ENCODE peak calls at places on chromosomes 5 and 9, in four cellular contexts. M, C, T and S are unnamed samples.

GRCh38 chr9:36289836-36290435 is 31.7 kb upstream of the GNE start:
- DNase-seq in T (no peak), M (no peak), C (no peak), S (no peak)

GRCh38 chr5:36079200-36079761 is 12.6 kb upstream of the UGT3A2 start:
- DNase-seq in T (peak), M (peak), C (peak), S (peak)

GRCh38 chr5:43855418-43855817 is 252.4 kb downstream of the NNT start:
- DNase-seq in C (no peak), M (no peak), T (no peak), S (no peak)

GRCh38 chr5:176995896-176996767 is 10.4 kb downstream of the UIMC1 start:
- DNase-seq in C (peak), M (peak), T (no peak), S (no peak)

GRCh38 chr9:100379862-100380261 is 27.1 kb upstream of the TEX10 start:
- DNase-seq in C (peak), M (no peak), T (no peak), S (no peak)

GRCh38 chr9:93902051-93902779 is 52.9 kb downstream of the BARX1 start:
- DNase-seq in T (no peak), M (no peak), C (no peak), S (no peak)

GRCh38 chr9:134629586-134630392 is 11.8 kb upstream of the COL5A1 start:
- DNase-seq in C (no peak), M (no peak), T (no peak), S (no peak)

GRCh38 chr5:102749416-102750021 is 5.6 kb upstream of the PAM start:
- DNase-seq in C (no peak), M (no peak), T (no peak), S (no peak)

GRCh38 chr5:160961030-160961429 is 109.0 kb upstream of the ATP10B start:
- DNase-seq in T (no peak), M (no peak), C (no peak), S (no peak)

GRCh38 chr5:164809831-164810230 is 1304.4 kb downstream of the MAT2B start:
- DNase-seq in C (no peak), T (no peak), M (no peak), S (no peak)

GRCh38 chr5:122492675-122493074 is 180.6 kb downstream of the SNCAIP start:
- DNase-seq in T (no peak), M (no peak), C (peak), S (peak)

DNA sequence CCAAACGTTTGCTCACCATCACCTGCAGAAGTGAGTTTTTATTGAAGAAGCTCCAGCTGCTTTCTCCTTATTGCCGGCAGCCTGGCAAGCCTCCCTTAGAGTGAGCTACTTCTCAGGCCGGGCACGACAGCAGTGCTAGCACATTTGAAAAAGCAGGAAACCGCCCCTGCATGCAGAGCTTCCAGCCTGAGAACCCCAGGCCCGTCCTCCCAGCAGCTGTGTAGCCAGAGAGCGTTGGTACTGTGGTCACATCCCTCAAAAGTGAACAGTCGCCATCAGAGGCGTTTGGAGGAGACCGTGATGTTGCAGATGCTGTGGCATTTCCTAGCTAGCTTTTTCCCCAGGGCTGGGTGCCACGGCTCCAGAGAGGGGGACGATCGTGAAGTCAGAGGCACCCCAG is 23.5 kb downstream of the SLC25A25 start:
- DNase-seq in M (no peak), C (no peak), T (no peak), S (no peak)
- TF ChIP-seq CHD2 in M (no peak), C (no peak), T (no peak), S (no peak)

DNA sequence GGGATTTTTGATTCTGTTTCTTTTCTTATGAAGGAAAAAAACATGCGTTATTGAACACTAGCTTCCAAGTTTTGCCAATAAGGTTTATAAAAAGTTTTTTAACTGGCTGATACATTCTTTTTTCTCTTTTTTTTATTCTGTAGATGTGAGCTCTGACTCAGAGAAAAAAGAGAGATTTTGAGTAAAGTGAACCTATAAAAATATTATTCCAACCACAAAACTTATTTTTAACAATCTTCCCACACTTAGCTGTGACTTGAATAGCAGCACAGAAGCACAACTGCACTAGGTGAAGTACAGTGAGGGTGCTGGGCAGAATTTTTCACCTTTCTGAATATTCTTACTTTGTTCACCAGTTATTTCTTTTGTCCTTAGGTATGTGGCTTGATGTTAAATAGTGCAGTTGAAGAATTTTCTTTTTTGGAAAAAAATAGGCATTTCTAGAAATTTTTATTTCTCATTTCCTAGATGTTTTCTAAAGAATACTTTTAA is 41.6 kb downstream of the CHSY3 start:
- DNase-seq in C (no peak), M (no peak), T (no peak), S (no peak)
- TF ChIP-seq RCOR1 in C (no peak), M (no peak), T (no peak), S (no peak)

GRCh38 chr5:107359916-107360234 is 310.9 kb downstream of the EFNA5 start:
- DNase-seq in T (no peak), C (peak), M (no peak), S (no peak)

GRCh38 chr5:107364443-107365096 is 306.2 kb downstream of the EFNA5 start:
- DNase-seq in T (no peak), M (peak), C (no peak), S (no peak)

GRCh38 chr5:107361945-107362344 is 308.8 kb downstream of the EFNA5 start:
- DNase-seq in M (no peak), C (peak), T (no peak), S (no peak)

DNA sequence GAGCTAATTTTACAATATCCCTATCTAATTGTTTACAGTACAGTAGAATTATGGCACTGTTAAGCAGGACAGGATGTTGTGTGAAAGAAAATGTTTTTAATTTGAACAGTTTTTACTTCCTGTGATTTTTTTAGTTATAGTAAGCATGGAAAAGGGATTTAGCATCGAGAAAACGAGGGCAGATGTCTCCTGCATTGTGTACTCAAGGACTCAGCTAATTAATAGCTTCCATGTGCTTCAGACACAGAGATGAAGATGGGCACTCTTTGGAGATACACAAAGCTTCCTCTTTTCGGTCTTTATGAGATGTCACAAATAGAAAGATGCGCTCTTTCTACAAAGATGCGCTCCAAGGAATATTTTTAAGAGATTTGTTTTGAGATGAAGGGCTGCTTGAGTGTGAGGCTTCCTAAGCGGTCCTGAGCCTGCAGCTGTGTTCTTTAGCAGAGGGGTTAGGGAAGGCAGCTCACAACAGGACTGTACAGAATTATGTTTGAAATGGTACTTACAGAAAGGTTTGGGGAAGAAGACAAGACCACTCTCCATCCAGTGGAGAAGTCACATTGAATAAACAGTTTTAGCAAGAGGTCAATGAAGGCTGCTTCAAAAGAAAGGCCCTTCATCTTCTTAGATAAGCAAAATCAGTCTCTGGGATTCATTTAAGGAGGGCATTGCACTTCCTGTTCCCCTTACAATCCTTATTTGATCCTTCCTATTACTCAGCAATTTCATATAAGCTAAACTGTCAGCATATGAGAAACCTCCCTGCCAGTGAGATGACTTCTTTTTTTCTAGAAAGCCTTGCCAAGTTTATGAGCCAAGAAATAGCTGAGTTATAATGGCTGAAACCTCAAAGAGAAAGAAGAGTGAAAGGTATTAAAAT is 311.5 kb downstream of the EFNA5 start:
- DNase-seq in M (no peak), T (no peak), C (peak), S (no peak)
- TF ChIP-seq CHD2 in M (no peak), T (no peak), C (no peak), S (no peak)

DNA sequence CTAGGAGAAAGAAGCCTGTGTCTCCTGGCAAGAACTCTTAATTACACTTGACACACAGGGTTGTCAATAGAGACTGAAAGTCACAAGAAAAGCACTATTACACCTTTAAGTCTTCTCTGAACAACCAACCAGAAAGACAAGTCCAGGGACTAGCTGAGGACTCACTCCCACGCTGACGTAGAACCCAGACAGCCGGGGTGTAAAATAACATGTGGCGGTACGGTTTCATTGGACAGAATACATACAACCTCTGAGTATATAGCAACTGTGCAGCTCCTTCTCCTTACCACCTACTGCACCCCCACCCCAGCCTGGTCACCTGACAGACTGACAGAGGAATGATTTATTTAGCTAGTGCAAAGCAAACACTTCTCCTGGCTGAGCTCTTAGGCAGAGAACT is 103.4 kb upstream of the RASEF start:
- DNase-seq in T (no peak), M (no peak), C (no peak), S (no peak)
- TF ChIP-seq RCOR1 in T (no peak), M (no peak), C (no peak), S (no peak)

DNA sequence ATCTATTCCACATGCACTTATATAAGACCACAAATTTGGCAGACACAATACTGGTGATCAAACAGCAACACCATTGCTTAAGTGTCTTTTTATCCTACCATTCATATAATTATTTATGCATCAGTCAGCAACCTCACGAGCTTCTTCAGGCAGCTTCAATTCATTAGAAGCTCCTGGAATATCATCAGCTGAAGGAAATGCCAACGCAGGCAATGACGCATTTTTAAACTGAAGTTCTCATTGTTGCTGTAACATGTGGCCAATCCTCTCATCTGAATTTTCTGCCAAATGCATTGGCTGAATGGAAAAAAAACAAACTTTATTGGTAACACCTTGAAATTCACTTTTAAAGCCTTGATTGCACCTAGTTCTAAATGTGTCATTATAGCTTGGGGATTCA is 376.4 kb upstream of the RGMB start:
- DNase-seq in M (no peak), C (no peak), T (no peak), S (no peak)
- TF ChIP-seq CHD2 in M (no peak), C (no peak), T (no peak), S (no peak)

GRCh38 chr5:149618581-149619248 is 37.4 kb downstream of the ARHGEF37 start:
- DNase-seq in C (peak), M (peak), T (peak), S (peak)
- TF ChIP-seq RCOR1 in C (no peak), M (no peak), T (no peak), S (no peak)

GRCh38 chr5:96873469-96873868 is 2.8 kb upstream of the ERAP2 start:
- DNase-seq in M (no peak), C (no peak), T (no peak), S (no peak)

GRCh38 chr5:96880402-96881164 is 4.3 kb downstream of the ERAP2 start:
- DNase-seq in T (no peak), M (no peak), C (peak), S (no peak)

GRCh38 chr5:96875805-96876291 is 452 bp upstream of the ERAP2 start:
- DNase-seq in C (no peak), T (no peak), M (no peak), S (no peak)

GRCh38 chr5:96871686-96872085 is 4.6 kb upstream of the ERAP2 start:
- DNase-seq in T (no peak), M (no peak), C (no peak), S (no peak)

DNA sequence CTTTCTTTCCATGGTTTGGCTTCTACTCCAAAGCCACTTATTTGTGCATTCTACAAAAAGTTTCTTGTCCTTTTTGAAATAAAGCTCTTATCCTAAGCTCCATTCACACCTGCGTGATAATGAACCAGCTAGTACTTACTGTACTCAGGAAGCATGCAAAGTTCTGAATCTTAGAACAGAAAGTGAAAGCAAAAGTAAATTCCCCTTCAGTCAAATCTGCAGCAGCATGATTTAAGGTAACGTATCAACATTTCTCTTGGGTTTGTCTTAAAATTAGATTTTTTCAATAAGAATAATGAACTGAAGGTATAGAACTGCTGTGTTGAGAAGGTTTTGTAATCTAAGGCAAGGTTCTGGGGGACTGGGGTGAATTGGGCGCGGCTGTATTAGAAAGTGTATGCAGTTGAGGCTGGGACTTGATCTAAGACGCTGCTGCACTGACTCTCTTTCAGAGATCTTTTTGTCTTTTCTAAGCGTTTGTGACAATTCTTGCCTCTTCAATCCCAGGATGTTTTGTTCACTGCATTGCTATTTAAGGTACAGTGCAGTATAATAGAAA is at the start of gene ERAP2:
- DNase-seq in T (peak), C (peak), M (no peak), S (no peak)
- TF ChIP-seq CHD2 in T (no peak), C (no peak), M (no peak), S (no peak)

GRCh38 chr5:138257583-138257982 is 16.8 kb downstream of the GFRA3 start:
- DNase-seq in C (no peak), T (no peak), M (no peak), S (no peak)
- TF ChIP-seq RCOR1 in C (no peak), T (no peak), M (no peak), S (no peak)

GRCh38 chr5:10934789-10935355 is 173.8 kb upstream of the DAP start:
- DNase-seq in C (no peak), M (no peak), T (no peak), S (no peak)

GRCh38 chr5:10933141-10933540 is 172.1 kb upstream of the DAP start:
- DNase-seq in T (no peak), C (no peak), M (no peak), S (no peak)

GRCh38 chr5:10936486-10936885 is 175.5 kb upstream of the DAP start:
- DNase-seq in C (no peak), T (no peak), M (no peak), S (no peak)

GRCh38 chr5:10936081-10936480 is 175.0 kb upstream of the DAP start:
- DNase-seq in C (no peak), T (no peak), M (no peak), S (no peak)

DNA sequence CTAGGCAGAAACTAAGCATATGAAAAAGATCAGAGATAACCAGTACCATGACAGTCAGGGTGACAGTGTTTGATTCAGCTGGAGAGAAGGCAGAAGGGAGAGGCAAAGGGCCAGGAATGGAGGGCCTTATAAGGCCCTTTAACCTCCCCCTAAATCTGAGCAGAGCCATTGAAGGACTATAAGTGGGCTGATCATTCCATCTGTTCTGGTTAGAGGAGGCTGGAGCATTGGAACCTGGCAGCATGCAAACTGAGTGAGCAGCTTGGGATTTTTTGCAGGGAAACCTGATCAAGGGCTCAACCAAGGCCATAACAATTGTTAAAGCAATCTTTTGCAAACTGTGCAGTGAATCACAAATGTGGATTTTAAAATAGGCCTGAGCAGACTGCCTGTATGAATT is 174.5 kb upstream of the DAP start:
- DNase-seq in C (no peak), T (no peak), M (no peak), S (no peak)
- TF ChIP-seq CHD2 in C (no peak), T (no peak), M (no peak), S (no peak)

GRCh38 chr9:92759990-92760893 is 4.4 kb downstream of the BICD2 start:
- DNase-seq in T (no peak), M (no peak), C (no peak), S (no peak)
- TF ChIP-seq RCOR1 in T (no peak), M (no peak), C (no peak), S (no peak)